ENCODE peak calls at places on chromosomes 12 and 14, in six cellular contexts. One of them, this sample, is unnamed.

GRCh38 chr12:3090238-3091029 is 13.3 kb downstream of the TSPAN9 start:
- DNase-seq in A549: no peak
- DNase-seq in hepatocyte: no peak
- DNase-seq in chondrocyte: no peak
- DNase-seq in foreskin fibroblast: no peak
- DNase-seq in NCI-H774: no peak
- DNase-seq in this sample: no peak

GRCh38 chr12:128969480-128970055 is 116.3 kb downstream of the GLT1D1 start:
- DNase-seq in A549: peak
- DNase-seq in hepatocyte: peak
- DNase-seq in chondrocyte: peak
- DNase-seq in foreskin fibroblast: no peak
- DNase-seq in NCI-H774: peak
- DNase-seq in this sample: peak

GRCh38 chr14:102590667-102591099 is 1.8 kb upstream of the RCOR1 start:
- DNase-seq in A549: peak
- DNase-seq in hepatocyte: peak
- DNase-seq in chondrocyte: no peak
- DNase-seq in foreskin fibroblast: peak
- DNase-seq in NCI-H774: no peak
- DNase-seq in this sample: no peak

GRCh38 chr12:34402899-34403705 is 380.8 kb downstream of the ALG10 start:
- DNase-seq in A549: no peak
- DNase-seq in hepatocyte: no peak
- DNase-seq in chondrocyte: peak
- DNase-seq in foreskin fibroblast: no peak
- DNase-seq in NCI-H774: no peak
- DNase-seq in this sample: peak

GRCh38 chr12:6215932-6216494 is 15.8 kb downstream of the CD9 start:
- DNase-seq in A549: peak
- DNase-seq in hepatocyte: peak
- DNase-seq in chondrocyte: no peak
- DNase-seq in foreskin fibroblast: peak
- DNase-seq in NCI-H774: no peak
- DNase-seq in this sample: no peak

GRCh38 chr14:70955543-70956480 is 48.6 kb downstream of the PCNX1 start:
- DNase-seq in A549: peak
- DNase-seq in hepatocyte: peak
- DNase-seq in chondrocyte: no peak
- DNase-seq in foreskin fibroblast: peak
- DNase-seq in NCI-H774: no peak
- DNase-seq in this sample: no peak

GRCh38 chr12:105748806-105749600 is 389.8 kb downstream of the NUAK1 start:
- DNase-seq in A549: no peak
- DNase-seq in hepatocyte: peak
- DNase-seq in chondrocyte: no peak
- DNase-seq in foreskin fibroblast: peak
- DNase-seq in NCI-H774: no peak
- DNase-seq in this sample: no peak

GRCh38 chr12:19130224-19131019 is 889 bp downstream of the PLEKHA5 start:
- DNase-seq in A549: peak
- DNase-seq in hepatocyte: peak
- DNase-seq in chondrocyte: no peak
- DNase-seq in foreskin fibroblast: no peak
- DNase-seq in NCI-H774: no peak
- DNase-seq in this sample: peak

GRCh38 chr14:99430491-99430890 is 50.2 kb downstream of the SETD3 start:
- DNase-seq in A549: peak
- DNase-seq in hepatocyte: no peak
- DNase-seq in chondrocyte: no peak
- DNase-seq in foreskin fibroblast: no peak
- DNase-seq in NCI-H774: no peak
- DNase-seq in this sample: peak

GRCh38 chr12:51751657-51752056 is 96.9 kb downstream of the FIGNL2 start:
- DNase-seq in A549: no peak
- DNase-seq in hepatocyte: no peak
- DNase-seq in chondrocyte: no peak
- DNase-seq in foreskin fibroblast: no peak
- DNase-seq in NCI-H774: no peak
- DNase-seq in this sample: no peak

GRCh38 chr14:64502476-64503183 is 1.0 kb downstream of the ZBTB25 start:
- DNase-seq in A549: peak
- DNase-seq in hepatocyte: peak
- DNase-seq in chondrocyte: no peak
- DNase-seq in foreskin fibroblast: no peak
- DNase-seq in NCI-H774: no peak
- DNase-seq in this sample: peak

GRCh38 chr12:108495054-108495453 is 20.0 kb upstream of the FICD start:
- DNase-seq in A549: peak
- DNase-seq in hepatocyte: no peak
- DNase-seq in chondrocyte: no peak
- DNase-seq in foreskin fibroblast: no peak
- DNase-seq in NCI-H774: no peak
- DNase-seq in this sample: no peak